ENCODE peak calls at places on chromosomes 6 and 20, in eight cellular contexts. X is AG04450, B is neural progenitor cell, J is mesendoderm, R is tibial artery, K is SK-N-MC, N is aorta, E is PC-3. W is an unnamed sample.

GRCh38 chr20:13142143-13142542 is 78.9 kb upstream of the ISM1 start:
- DNase-seq in R (no peak), E (no peak), J (peak; percentile 22), K (no peak), N (no peak), X (no peak), B (peak; percentile 45), W (no peak)

GRCh38 chr6:65182681-65183080 is 524.3 kb downstream of the EYS start:
- DNase-seq in B (no peak), K (no peak), E (peak; percentile 24), X (no peak), N (no peak), J (no peak), R (no peak), W (no peak)

GRCh38 chr6:71043902-71044301 is 87.0 kb upstream of the B3GAT2 start:
- DNase-seq in B (no peak), E (no peak), J (peak; percentile 45), N (no peak), K (no peak), X (no peak), R (no peak), W (no peak)

GRCh38 chr6:1820165-1820564 is 210.4 kb downstream of the FOXC1 start:
- DNase-seq in N (no peak), B (no peak), J (no peak), E (no peak), X (no peak), R (no peak), K (no peak), W (no peak)

GRCh38 chr6:12602951-12603710 is 113.4 kb upstream of the PHACTR1 start:
- DNase-seq in B (peak; percentile 63), X (no peak), J (peak; percentile 66), N (no peak), R (peak; percentile 70), K (no peak), E (peak; percentile 81), W (no peak)

GRCh38 chr20:21520702-21521595 is 7.1 kb upstream of the NKX2-2 start:
- DNase-seq in R (no peak), B (peak; percentile 88), J (peak; percentile 67), N (no peak), E (no peak), X (no peak), K (no peak), W (peak; percentile 87)

GRCh38 chr6:107716688-107717089 is 107.4 kb downstream of the SCML4 start:
- DNase-seq in B (no peak), R (no peak), J (peak; percentile 89), E (peak; percentile 27), N (no peak), X (no peak), K (no peak), W (peak; percentile 74)

GRCh38 chr6:143745160-143746133 is 67.7 kb downstream of the PHACTR2 start:
- DNase-seq in B (peak; percentile 65), N (no peak), X (peak; percentile 61), K (peak; percentile 8), R (no peak), E (peak; percentile 48), J (peak; percentile 96), W (peak; percentile 78)

GRCh38 chr6:156925718-156926607 is 148.8 kb downstream of the ARID1B start:
- DNase-seq in R (no peak), E (no peak), X (no peak), B (no peak), K (no peak), N (no peak), J (peak; percentile 81), W (no peak)

GRCh38 chr20:32501709-32502108 is 83.4 kb downstream of the NOL4L start:
- DNase-seq in E (peak; percentile 66), J (no peak), X (no peak), K (no peak), N (no peak), R (no peak), B (no peak), W (no peak)

GRCh38 chr20:1281279-1282057 is 15.4 kb downstream of the SNPH start:
- DNase-seq in J (no peak), X (no peak), B (no peak), K (no peak), R (no peak), N (peak; percentile 60), E (no peak), W (peak; percentile 15)

GRCh38 chr20:43925215-43925614 is 10.6 kb downstream of the TOX2 start:
- DNase-seq in N (peak; percentile 50), R (no peak), K (peak; percentile 60), B (no peak), J (no peak), E (no peak), X (no peak), W (no peak)

GRCh38 chr6:36381502-36382389 is 5.7 kb downstream of the ETV7 start:
- DNase-seq in J (no peak), B (no peak), E (no peak), K (no peak), X (no peak), R (no peak), N (no peak), W (no peak)

GRCh38 chr6:109686566-109686965 is 4.4 kb downstream of the AK9 start:
- DNase-seq in E (no peak), R (no peak), X (no peak), J (no peak), K (no peak), B (no peak), N (no peak), W (no peak)

GRCh38 chr6:18447552-18447951 is 60.4 kb downstream of the RNF144B start:
- DNase-seq in J (no peak), X (peak; percentile 11), N (no peak), R (no peak), B (no peak), E (no peak), K (no peak), W (no peak)

GRCh38 chr6:170222498-170223471 is 68.1 kb downstream of the DLL1 start:
- DNase-seq in R (peak; percentile 47), K (no peak), J (no peak), B (peak; percentile 50), N (peak; percentile 72), E (peak; percentile 20), X (no peak), W (peak; percentile 47)

GRCh38 chr6:138229072-138229471 is 10.8 kb upstream of the PBOV1 start:
- DNase-seq in J (no peak), X (no peak), E (no peak), N (no peak), B (no peak), R (no peak), K (no peak), W (no peak)

DNA sequence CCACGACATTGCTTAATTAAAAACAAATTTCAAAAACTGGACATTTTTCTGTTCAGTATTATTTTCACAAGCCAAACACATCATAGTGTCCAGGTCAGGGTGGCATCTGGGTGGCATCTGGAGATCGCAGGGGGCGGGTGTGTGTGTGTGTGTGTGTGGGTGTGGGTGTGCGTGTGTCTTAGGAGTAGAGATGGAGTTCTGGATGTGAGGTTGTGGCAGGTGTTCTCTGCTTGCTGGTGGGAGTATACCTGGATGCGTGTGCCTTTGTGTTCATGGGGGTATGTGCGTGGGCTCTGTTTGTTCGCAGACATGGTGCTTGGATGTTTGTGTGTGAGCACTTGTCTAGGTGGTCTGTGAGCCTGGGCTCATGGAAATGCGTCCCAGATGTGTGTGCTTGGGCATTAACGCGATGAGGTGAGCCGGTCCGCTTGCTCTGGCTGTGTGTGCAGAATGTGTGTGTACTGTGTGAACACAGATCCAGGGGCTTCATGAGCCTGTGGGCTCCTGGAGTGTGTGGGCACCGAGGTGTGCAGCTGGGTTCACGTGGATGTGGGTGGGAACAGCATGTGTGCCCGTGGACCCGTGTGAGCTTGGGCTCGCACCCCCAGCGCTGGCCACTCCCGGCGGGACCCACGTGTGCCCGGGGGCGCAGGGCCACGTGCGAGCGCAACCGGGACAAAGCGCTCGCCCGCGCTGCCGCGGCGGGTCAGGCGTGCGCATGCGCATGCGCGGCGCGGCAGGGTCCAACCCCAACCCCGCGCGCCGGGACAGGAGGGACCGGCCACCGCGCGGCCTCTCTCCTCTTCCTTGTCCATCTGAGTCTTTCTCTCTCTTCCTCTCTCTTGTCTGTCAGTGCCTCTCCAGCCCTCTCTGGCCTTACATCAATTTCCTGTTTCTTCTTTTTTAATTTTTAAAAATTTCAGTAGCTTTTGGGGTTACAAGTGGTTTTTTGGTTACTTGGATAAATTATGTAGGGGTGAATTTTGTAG is 60.4 kb downstream of the SRC start:
- DNase-seq in E (peak; percentile 64), K (no peak), J (no peak), R (no peak), B (peak; percentile 85), X (no peak), N (peak; percentile 84), W (peak; percentile 76)
- H3K4me3 ChIP-seq in E (peak overlapping the region; percentile 59), K (peak overlapping the region; percentile 70), J (no peak overlapping the region), R (peak overlapping the region; percentile 30), B (no peak overlapping the region), X (peak overlapping the region; percentile 51), N (peak overlapping the region; percentile 10), W (peak overlapping the region; percentile 74)

GRCh38 chr6:46490425-46491200 is 636 bp downstream of the RCAN2 start:
- DNase-seq in J (peak; percentile 64), E (no peak), N (peak; percentile 77), B (peak; percentile 87), X (no peak), R (peak; percentile 71), K (no peak), W (peak; percentile 90)

GRCh38 chr6:46491789-46492547 is 719 bp upstream of the RCAN2 start:
- DNase-seq in B (peak; percentile 80), E (peak; percentile 13), X (no peak), N (peak; percentile 86), J (peak; percentile 67), R (peak; percentile 84), K (no peak), W (peak; percentile 86)

GRCh38 chr6:46486186-46486585 is 5.1 kb downstream of the RCAN2 start:
- DNase-seq in J (peak; percentile 84), E (no peak), B (no peak), K (no peak), N (no peak), R (no peak), X (no peak), W (no peak)

GRCh38 chr6:46491201-46491788 is at the start of gene RCAN2:
- DNase-seq in J (peak; percentile 92), R (peak; percentile 89), B (peak; percentile 91), X (no peak), K (no peak), E (peak; percentile 36), N (peak; percentile 93), W (peak; percentile 94)
- H3K27ac ChIP-seq in J (peak within 1 kb of the TSS; percentile 58), R (peak within 1 kb of the TSS; percentile 97), B (no peak within 1 kb of the TSS), X (no peak within 1 kb of the TSS), K (no peak within 1 kb of the TSS), E (no peak within 1 kb of the TSS), N (peak within 1 kb of the TSS; percentile 73), W (no peak within 1 kb of the TSS)

DNA sequence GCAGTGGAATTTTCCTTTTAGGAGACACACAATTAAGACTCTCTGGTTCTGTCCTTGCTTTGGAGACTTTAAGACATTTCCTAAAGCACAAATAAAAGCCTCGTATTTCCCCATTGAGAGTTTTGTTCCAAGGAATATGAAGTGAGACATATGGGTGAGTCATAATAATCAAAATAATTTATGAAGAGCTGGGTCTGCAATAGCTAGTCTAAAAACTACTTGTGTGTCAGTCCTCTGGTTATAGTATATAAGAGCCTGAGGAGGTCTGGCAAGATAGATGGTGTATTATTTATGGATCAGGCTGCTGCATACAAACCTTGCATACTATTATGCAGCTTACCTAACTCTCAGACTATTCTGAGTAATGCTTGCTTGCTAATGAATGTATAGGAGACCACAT is 142.6 kb downstream of the ADGRG6 start:
- DNase-seq in X (no peak), N (no peak), J (no peak), R (no peak), K (no peak), E (peak; percentile 3), B (no peak), W (no peak)
- H3K4me3 ChIP-seq in X (no peak overlapping the region), N (no peak overlapping the region), J (no peak overlapping the region), R (no peak overlapping the region), K (no peak overlapping the region), E (no peak overlapping the region), B (no peak overlapping the region), W (peak overlapping the region; percentile 34)

GRCh38 chr6:10719386-10720228 is 3.3 kb upstream of the TMEM14C start:
- DNase-seq in B (no peak), R (no peak), X (no peak), E (peak; percentile 62), J (no peak), N (no peak), K (no peak), W (no peak)
- H3K27ac ChIP-seq in B (no peak overlapping the region), R (peak overlapping the region; percentile 79), X (peak overlapping the region; percentile 60), E (peak overlapping the region; percentile 29), J (no peak overlapping the region), N (peak overlapping the region; percentile 14), K (no peak overlapping the region), W (no peak overlapping the region)

W was measured in endodermal cell.